ENCODE peak calls at places on chromosomes 13 and 19, in nine cellular contexts. One of them, this sample, is unnamed.

GRCh38 chr13:82800391-82800790 is 1081.9 kb downstream of the SLITRK1 start:
- DNase-seq in MM.1S: no peak
- DNase-seq in left ventricle myocardium inferior: no peak
- DNase-seq in transverse colon: no peak
- DNase-seq in effector memory CD4-positive, alpha-beta T cell: no peak
- DNase-seq in ascending aorta: no peak
- DNase-seq in thoracic aorta: no peak
- DNase-seq in endodermal cell: no peak
- DNase-seq in A549: no peak
- DNase-seq in this sample: no peak

GRCh38 chr13:77986699-77987098 is 68.1 kb upstream of the EDNRB start:
- DNase-seq in thoracic aorta: no peak
- DNase-seq in effector memory CD4-positive, alpha-beta T cell: no peak
- DNase-seq in A549: no peak
- DNase-seq in left ventricle myocardium inferior: no peak
- DNase-seq in endodermal cell: peak; percentile 49
- DNase-seq in transverse colon: no peak
- DNase-seq in MM.1S: no peak
- DNase-seq in ascending aorta: no peak
- DNase-seq in this sample: no peak

GRCh38 chr19:51686171-51686570 is 7.0 kb upstream of the SPACA6 start:
- DNase-seq in A549: no peak
- DNase-seq in left ventricle myocardium inferior: no peak
- DNase-seq in thoracic aorta: no peak
- DNase-seq in effector memory CD4-positive, alpha-beta T cell: no peak
- DNase-seq in MM.1S: no peak
- DNase-seq in endodermal cell: no peak
- DNase-seq in ascending aorta: no peak
- DNase-seq in transverse colon: no peak
- DNase-seq in this sample: no peak

GRCh38 chr13:41458939-41459753 is 1.8 kb downstream of the RGCC start:
- DNase-seq in transverse colon: peak; percentile 65
- DNase-seq in thoracic aorta: no peak
- DNase-seq in A549: peak; percentile 29
- DNase-seq in effector memory CD4-positive, alpha-beta T cell: peak; percentile 50
- DNase-seq in ascending aorta: no peak
- DNase-seq in endodermal cell: peak; percentile 74
- DNase-seq in left ventricle myocardium inferior: peak; percentile 26
- DNase-seq in MM.1S: peak; percentile 44
- DNase-seq in this sample: peak; percentile 69

GRCh38 chr13:47166341-47166740 is 269.5 kb upstream of the HTR2A start:
- DNase-seq in effector memory CD4-positive, alpha-beta T cell: no peak
- DNase-seq in endodermal cell: no peak
- DNase-seq in MM.1S: no peak
- DNase-seq in A549: no peak
- DNase-seq in ascending aorta: no peak
- DNase-seq in thoracic aorta: no peak
- DNase-seq in transverse colon: no peak
- DNase-seq in left ventricle myocardium inferior: no peak
- DNase-seq in this sample: no peak

GRCh38 chr13:84607614-84608013 is 725.3 kb upstream of the SLITRK1 start:
- DNase-seq in MM.1S: no peak
- DNase-seq in left ventricle myocardium inferior: no peak
- DNase-seq in effector memory CD4-positive, alpha-beta T cell: no peak
- DNase-seq in thoracic aorta: peak; percentile 6
- DNase-seq in A549: no peak
- DNase-seq in ascending aorta: no peak
- DNase-seq in transverse colon: no peak
- DNase-seq in endodermal cell: no peak
- DNase-seq in this sample: no peak

GRCh38 chr19:38617283-38617763 is 430 bp downstream of the MAP4K1 start:
- DNase-seq in A549: no peak
- DNase-seq in transverse colon: no peak
- DNase-seq in endodermal cell: no peak
- DNase-seq in thoracic aorta: no peak
- DNase-seq in ascending aorta: no peak
- DNase-seq in left ventricle myocardium inferior: no peak
- DNase-seq in MM.1S: peak; percentile 7
- DNase-seq in effector memory CD4-positive, alpha-beta T cell: no peak
- DNase-seq in this sample: no peak

GRCh38 chr13:99264053-99264452 is 5.9 kb upstream of the GPR18 start:
- DNase-seq in effector memory CD4-positive, alpha-beta T cell: no peak
- DNase-seq in MM.1S: no peak
- DNase-seq in left ventricle myocardium inferior: no peak
- DNase-seq in thoracic aorta: no peak
- DNase-seq in A549: no peak
- DNase-seq in transverse colon: no peak
- DNase-seq in endodermal cell: no peak
- DNase-seq in ascending aorta: no peak
- DNase-seq in this sample: no peak

GRCh38 chr19:51253088-51253806 is 2.4 kb downstream of the SIGLECL1 start:
- DNase-seq in A549: no peak
- DNase-seq in MM.1S: no peak
- DNase-seq in effector memory CD4-positive, alpha-beta T cell: no peak
- DNase-seq in left ventricle myocardium inferior: no peak
- DNase-seq in thoracic aorta: no peak
- DNase-seq in transverse colon: no peak
- DNase-seq in ascending aorta: no peak
- DNase-seq in endodermal cell: no peak
- DNase-seq in this sample: no peak

GRCh38 chr19:38892841-38893240 is 6.6 kb downstream of the SIRT2 start:
- DNase-seq in left ventricle myocardium inferior: no peak
- DNase-seq in endodermal cell: peak; percentile 71
- DNase-seq in effector memory CD4-positive, alpha-beta T cell: no peak
- DNase-seq in ascending aorta: no peak
- DNase-seq in thoracic aorta: no peak
- DNase-seq in MM.1S: no peak
- DNase-seq in A549: no peak
- DNase-seq in transverse colon: no peak
- DNase-seq in this sample: no peak

GRCh38 chr13:88376762-88377388 is 705.7 kb downstream of the SLITRK5 start:
- DNase-seq in ascending aorta: no peak
- DNase-seq in endodermal cell: no peak
- DNase-seq in left ventricle myocardium inferior: no peak
- DNase-seq in A549: no peak
- DNase-seq in MM.1S: peak; percentile 6
- DNase-seq in thoracic aorta: no peak
- DNase-seq in effector memory CD4-positive, alpha-beta T cell: no peak
- DNase-seq in transverse colon: no peak
- DNase-seq in this sample: no peak

GRCh38 chr19:41623360-41623759 is 3.5 kb downstream of the CEACAM4 start:
- DNase-seq in transverse colon: no peak
- DNase-seq in left ventricle myocardium inferior: no peak
- DNase-seq in effector memory CD4-positive, alpha-beta T cell: no peak
- DNase-seq in thoracic aorta: no peak
- DNase-seq in A549: no peak
- DNase-seq in MM.1S: no peak
- DNase-seq in endodermal cell: no peak
- DNase-seq in ascending aorta: no peak
- DNase-seq in this sample: no peak

GRCh38 chr19:41626278-41626677 is 596 bp downstream of the CEACAM4 start:
- DNase-seq in MM.1S: no peak
- DNase-seq in left ventricle myocardium inferior: no peak
- DNase-seq in endodermal cell: no peak
- DNase-seq in effector memory CD4-positive, alpha-beta T cell: no peak
- DNase-seq in A549: no peak
- DNase-seq in ascending aorta: no peak
- DNase-seq in thoracic aorta: no peak
- DNase-seq in transverse colon: no peak
- DNase-seq in this sample: no peak

GRCh38 chr19:41624515-41624914 is 2.4 kb downstream of the CEACAM4 start:
- DNase-seq in transverse colon: no peak
- DNase-seq in A549: no peak
- DNase-seq in effector memory CD4-positive, alpha-beta T cell: no peak
- DNase-seq in MM.1S: no peak
- DNase-seq in thoracic aorta: no peak
- DNase-seq in ascending aorta: no peak
- DNase-seq in endodermal cell: no peak
- DNase-seq in left ventricle myocardium inferior: no peak
- DNase-seq in this sample: no peak

GRCh38 chr19:41626877-41627276 is at the start of gene CEACAM4:
- DNase-seq in transverse colon: no peak
- DNase-seq in effector memory CD4-positive, alpha-beta T cell: no peak
- DNase-seq in ascending aorta: no peak
- DNase-seq in A549: no peak
- DNase-seq in thoracic aorta: no peak
- DNase-seq in endodermal cell: peak; percentile 20
- DNase-seq in MM.1S: no peak
- DNase-seq in left ventricle myocardium inferior: peak; percentile 36
- DNase-seq in this sample: no peak

DNA sequence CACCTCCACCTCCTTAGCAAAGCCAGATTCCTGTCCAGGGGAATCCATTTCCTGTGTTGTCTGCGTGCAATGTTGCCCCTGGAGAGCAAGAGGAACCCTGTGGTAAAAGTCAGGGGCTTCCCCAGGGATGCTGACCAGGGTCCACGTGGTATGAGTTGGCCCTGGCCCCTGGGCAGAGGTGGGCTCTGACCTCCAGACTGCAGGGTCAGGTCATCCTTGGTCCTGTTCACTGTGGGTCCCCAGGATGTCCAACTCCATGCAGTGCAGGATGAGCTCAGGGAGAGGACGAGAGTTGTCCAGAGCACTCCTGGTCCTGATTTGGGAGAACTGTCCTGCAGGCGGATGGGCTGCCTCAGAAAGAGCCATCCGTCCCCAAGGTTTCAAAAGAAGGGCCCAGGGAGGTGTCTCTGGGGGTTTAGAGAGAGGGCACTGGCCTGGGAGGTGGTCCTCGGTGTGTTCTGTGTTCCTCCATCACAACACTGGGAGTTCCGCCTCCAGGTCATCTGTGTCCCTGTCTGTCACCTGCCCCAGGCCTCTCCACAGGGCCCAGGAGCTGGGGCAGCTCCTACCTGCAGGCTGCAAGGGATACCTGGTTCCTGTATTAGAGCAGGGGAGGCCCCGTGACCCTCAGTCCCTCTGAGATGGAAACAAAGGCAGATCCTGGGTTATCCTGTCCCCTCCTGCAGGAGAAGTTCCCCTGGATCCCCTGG is 1.2 kb upstream of the CEACAM4 start:
- DNase-seq in thoracic aorta: no peak
- DNase-seq in ascending aorta: no peak
- DNase-seq in effector memory CD4-positive, alpha-beta T cell: no peak
- DNase-seq in endodermal cell: peak; percentile 18
- DNase-seq in left ventricle myocardium inferior: no peak
- DNase-seq in transverse colon: no peak
- DNase-seq in MM.1S: no peak
- DNase-seq in A549: no peak
- DNase-seq in this sample: no peak
- H3K27ac ChIP-seq in thoracic aorta: no peak overlapping the region
- H3K27ac ChIP-seq in ascending aorta: no peak overlapping the region
- H3K27ac ChIP-seq in effector memory CD4-positive, alpha-beta T cell: no peak overlapping the region
- H3K27ac ChIP-seq in endodermal cell: no peak overlapping the region
- H3K27ac ChIP-seq in left ventricle myocardium inferior: no peak overlapping the region
- H3K27ac ChIP-seq in transverse colon: no peak overlapping the region
- H3K27ac ChIP-seq in MM.1S: no peak overlapping the region
- H3K27ac ChIP-seq in A549: no peak overlapping the region
- H3K27ac ChIP-seq in this sample: no peak overlapping the region

DNA sequence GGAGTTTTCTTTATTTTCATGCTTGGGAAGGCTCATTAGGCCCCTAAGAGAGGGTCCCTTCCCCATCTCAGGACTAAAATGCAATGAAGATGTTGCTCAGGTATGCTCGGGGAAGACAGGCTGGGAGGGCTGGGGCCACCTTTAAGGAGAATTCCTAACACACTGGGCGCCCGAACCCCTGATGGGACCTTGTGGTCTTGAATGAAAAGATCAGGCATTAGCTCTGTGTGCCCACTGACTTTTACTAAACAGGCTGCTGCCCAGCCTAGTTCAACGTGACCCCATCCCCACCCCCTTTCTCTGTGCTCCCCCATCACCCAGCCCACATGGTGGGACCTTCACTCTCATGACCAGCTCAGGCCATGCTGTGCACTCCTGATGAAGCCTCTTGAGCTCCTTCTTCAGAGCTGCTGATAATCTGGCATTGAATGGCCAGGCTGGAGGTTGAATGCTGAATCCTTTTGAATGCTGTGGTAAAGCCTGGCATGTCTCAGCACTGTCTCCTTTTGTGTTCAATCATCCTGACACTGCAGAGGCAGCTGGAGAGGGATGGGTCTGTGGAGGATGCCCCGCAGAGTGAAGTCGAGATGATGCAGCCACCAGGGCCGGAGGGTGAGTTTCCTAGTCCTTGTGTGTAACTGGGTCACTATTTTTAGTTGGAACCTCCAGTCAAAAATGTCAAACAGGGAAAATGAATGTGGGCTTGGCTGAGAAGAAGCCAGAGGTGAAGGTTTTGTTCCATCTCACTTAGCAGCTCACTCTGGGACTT is 209.1 kb downstream of the UQCRFS1 start:
- DNase-seq in left ventricle myocardium inferior: no peak
- DNase-seq in ascending aorta: no peak
- DNase-seq in MM.1S: no peak
- DNase-seq in thoracic aorta: no peak
- DNase-seq in effector memory CD4-positive, alpha-beta T cell: no peak
- DNase-seq in transverse colon: no peak
- DNase-seq in A549: no peak
- DNase-seq in endodermal cell: no peak
- DNase-seq in this sample: no peak
- H3K4me1 ChIP-seq in left ventricle myocardium inferior: peaks cover 11% of the 10 kb centered on the region
- H3K4me1 ChIP-seq in ascending aorta: no peaks in the 10 kb centered on the region
- H3K4me1 ChIP-seq in MM.1S: no peaks in the 10 kb centered on the region
- H3K4me1 ChIP-seq in thoracic aorta: no peaks in the 10 kb centered on the region
- H3K4me1 ChIP-seq in effector memory CD4-positive, alpha-beta T cell: no peaks in the 10 kb centered on the region
- H3K4me1 ChIP-seq in transverse colon: no peaks in the 10 kb centered on the region
- H3K4me1 ChIP-seq in A549: no peaks in the 10 kb centered on the region
- H3K4me1 ChIP-seq in endodermal cell: no peaks in the 10 kb centered on the region
- H3K4me1 ChIP-seq in this sample: no peaks in the 10 kb centered on the region

GRCh38 chr19:35510626-35510964 is 2.9 kb downstream of the DMKN start:
- DNase-seq in effector memory CD4-positive, alpha-beta T cell: no peak
- DNase-seq in endodermal cell: no peak
- DNase-seq in ascending aorta: no peak
- DNase-seq in transverse colon: no peak
- DNase-seq in thoracic aorta: no peak
- DNase-seq in A549: no peak
- DNase-seq in left ventricle myocardium inferior: no peak
- DNase-seq in MM.1S: no peak
- DNase-seq in this sample: no peak
- H3K27ac ChIP-seq in effector memory CD4-positive, alpha-beta T cell: no peak overlapping the region
- H3K27ac ChIP-seq in endodermal cell: no peak overlapping the region
- H3K27ac ChIP-seq in ascending aorta: no peak overlapping the region
- H3K27ac ChIP-seq in transverse colon: no peak overlapping the region
- H3K27ac ChIP-seq in thoracic aorta: no peak overlapping the region
- H3K27ac ChIP-seq in A549: no peak overlapping the region
- H3K27ac ChIP-seq in left ventricle myocardium inferior: no peak overlapping the region
- H3K27ac ChIP-seq in MM.1S: no peak overlapping the region
- H3K27ac ChIP-seq in this sample: no peak overlapping the region

DNA sequence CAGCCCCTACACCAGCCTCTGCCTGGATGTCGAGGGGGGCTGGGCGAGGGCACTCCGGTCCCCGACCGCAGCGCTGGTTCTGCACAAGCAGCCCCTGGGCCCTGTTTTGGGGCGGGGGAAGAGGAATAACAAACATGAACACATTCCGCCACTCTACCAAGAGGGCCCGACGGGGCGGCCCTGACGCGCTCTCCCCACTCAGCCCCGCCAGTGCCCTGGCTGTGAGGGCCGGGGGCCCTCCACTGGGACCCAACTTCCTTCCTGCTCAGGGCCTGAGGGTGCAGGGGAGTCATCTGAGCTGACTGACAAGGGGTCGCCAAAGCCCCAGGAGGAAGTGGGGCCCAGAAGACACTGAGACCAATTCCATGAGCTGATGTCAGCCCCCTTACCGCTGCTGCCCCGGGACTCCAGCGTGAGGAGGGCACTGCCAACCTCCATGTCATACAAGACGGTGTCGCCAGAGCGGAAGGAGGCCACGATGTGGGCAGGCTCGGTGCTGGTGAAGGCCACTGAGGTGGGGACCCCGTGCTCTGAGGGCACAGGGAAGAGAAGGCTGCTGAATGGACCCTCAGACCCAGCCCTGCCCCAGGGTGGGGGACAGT is 5.6 kb upstream of the PRKD2 start:
- DNase-seq in left ventricle myocardium inferior: no peak
- DNase-seq in MM.1S: no peak
- DNase-seq in A549: no peak
- DNase-seq in transverse colon: no peak
- DNase-seq in endodermal cell: no peak
- DNase-seq in effector memory CD4-positive, alpha-beta T cell: no peak
- DNase-seq in thoracic aorta: no peak
- DNase-seq in ascending aorta: no peak
- DNase-seq in this sample: no peak
- H3K4me1 ChIP-seq in left ventricle myocardium inferior: peaks cover 35% of the 10 kb centered on the region
- H3K4me1 ChIP-seq in MM.1S: peaks cover 12% of the 10 kb centered on the region
- H3K4me1 ChIP-seq in A549: peaks cover 6% of the 10 kb centered on the region
- H3K4me1 ChIP-seq in transverse colon: peaks cover 10% of the 10 kb centered on the region
- H3K4me1 ChIP-seq in endodermal cell: no peaks in the 10 kb centered on the region
- H3K4me1 ChIP-seq in effector memory CD4-positive, alpha-beta T cell: peaks cover 24% of the 10 kb centered on the region
- H3K4me1 ChIP-seq in thoracic aorta: peaks cover 4% of the 10 kb centered on the region
- H3K4me1 ChIP-seq in ascending aorta: peaks cover 5% of the 10 kb centered on the region
- H3K4me1 ChIP-seq in this sample: peaks cover 18% of the 10 kb centered on the region